ENCODE peak calls at places on chromosomes 2 and 18, in nine cellular contexts. A, Q, S, M, X, D, E, B and K are unnamed samples.

GRCh38 chr2:144356402-144356801 is 163.5 kb downstream of the ZEB2 start:
- DNase-seq in M (no peak), D (no peak), B (no peak), X (no peak), E (no peak), Q (no peak), A (no peak), S (no peak), K (no peak)

GRCh38 chr2:231016576-231017249 is 20.6 kb upstream of the C2orf72 start:
- DNase-seq in D (no peak), B (no peak), A (no peak), E (no peak), X (no peak), S (no peak), Q (no peak), M (no peak), K (peak; percentile 21)

GRCh38 chr2:221458588-221458987 is 113.5 kb downstream of the EPHA4 start:
- DNase-seq in X (no peak), E (no peak), M (no peak), S (no peak), A (no peak), D (no peak), B (no peak), Q (no peak), K (no peak)

GRCh38 chr2:121147766-121148165 is 137.2 kb downstream of the TFCP2L1 start:
- DNase-seq in A (no peak), D (no peak), B (no peak), X (no peak), Q (no peak), E (no peak), M (no peak), S (no peak), K (no peak)

GRCh38 chr2:121185571-121186074 is 99.4 kb downstream of the TFCP2L1 start:
- DNase-seq in Q (no peak), S (peak; percentile 8), M (no peak), A (no peak), D (no peak), X (no peak), E (no peak), B (no peak), K (no peak)

GRCh38 chr18:8701546-8702118 is 3.7 kb upstream of the MTCL1 start:
- DNase-seq in S (no peak), D (no peak), E (peak; percentile 59), Q (peak; percentile 34), M (no peak), X (no peak), A (peak; percentile 72), B (no peak), K (no peak)

GRCh38 chr2:221443631-221444030 is 128.5 kb downstream of the EPHA4 start:
- DNase-seq in B (no peak), X (no peak), S (no peak), Q (no peak), D (no peak), E (no peak), M (no peak), A (no peak), K (no peak)

GRCh38 chr2:169360984-169361705 is 1.2 kb downstream of the LRP2 start:
- DNase-seq in X (no peak), S (no peak), A (no peak), Q (peak; percentile 34), M (no peak), E (no peak), B (no peak), D (peak; percentile 67), K (no peak)

GRCh38 chr2:38499921-38500634 is 102.7 kb downstream of the HNRNPLL start:
- DNase-seq in B (no peak), A (no peak), S (no peak), D (peak; percentile 86), E (no peak), M (no peak), X (no peak), Q (no peak), K (no peak)

GRCh38 chr2:69634197-69634821 is 9.2 kb downstream of the AAK1 start:
- DNase-seq in E (no peak), S (no peak), D (no peak), X (no peak), M (no peak), A (no peak), B (no peak), Q (no peak), K (peak; percentile 89)

GRCh38 chr2:176080540-176081355 is 3.0 kb downstream of the EVX2 start:
- DNase-seq in Q (peak; percentile 43), D (peak; percentile 51), E (no peak), A (peak; percentile 47), S (no peak), X (no peak), M (no peak), B (no peak), K (no peak)

GRCh38 chr2:205929445-205930027 is 156.4 kb downstream of the INO80D start:
- DNase-seq in B (no peak), A (no peak), S (no peak), X (no peak), Q (no peak), D (no peak), M (no peak), E (peak; percentile 74), K (no peak)

GRCh38 chr2:42653908-42654445 is 85.5 kb downstream of the MTA3 start:
- DNase-seq in X (no peak), S (no peak), A (no peak), Q (no peak), E (no peak), M (no peak), B (no peak), D (peak; percentile 62), K (no peak)

GRCh38 chr2:72141881-72142742 is 5.5 kb downstream of the CYP26B1 start:
- DNase-seq in X (no peak), A (no peak), E (no peak), B (no peak), M (no peak), S (no peak), Q (peak; percentile 27), D (no peak), K (no peak)

GRCh38 chr18:68918216-68918615 is 120.3 kb downstream of the CCDC102B start:
- DNase-seq in Q (no peak), B (no peak), S (no peak), M (no peak), X (no peak), D (no peak), E (no peak), A (no peak), K (no peak)

GRCh38 chr18:24014062-24014985 is at the start of gene TTC39C:
- DNase-seq in S (peak; percentile 13), M (peak; percentile 69), Q (peak; percentile 91), A (peak; percentile 48), B (no peak), X (no peak), D (peak; percentile 74), E (no peak), K (peak; percentile 84)

GRCh38 chr2:80302465-80303005 is 2.0 kb downstream of the LRRTM1 start:
- DNase-seq in M (no peak), Q (peak; percentile 42), A (no peak), D (peak; percentile 52), B (no peak), S (no peak), X (no peak), E (no peak), K (no peak)
- H3K4me3 ChIP-seq in M (no peak overlapping the region), Q (no peak overlapping the region), A (no peak overlapping the region), D (peak overlapping the region; percentile 70), B (no peak overlapping the region), S (no peak overlapping the region), X (no peak overlapping the region), E (no peak overlapping the region), K (no peak overlapping the region)

GRCh38 chr2:128685841-128686497 is 367.3 kb upstream of the HS6ST1 start:
- DNase-seq in Q (no peak), M (no peak), B (no peak), X (no peak), D (no peak), A (no peak), S (no peak), E (no peak), K (no peak)

GRCh38 chr2:128682266-128682665 is 363.6 kb upstream of the HS6ST1 start:
- DNase-seq in B (no peak), E (no peak), M (no peak), X (no peak), S (no peak), Q (no peak), A (no peak), D (no peak), K (no peak)

GRCh38 chr2:128686881-128687550 is 368.3 kb upstream of the HS6ST1 start:
- DNase-seq in E (no peak), D (no peak), A (no peak), S (no peak), Q (no peak), M (no peak), X (no peak), B (no peak), K (no peak)

GRCh38 chr2:128686498-128686861 is 367.8 kb upstream of the HS6ST1 start:
- DNase-seq in S (no peak), B (no peak), E (no peak), Q (no peak), M (no peak), D (no peak), A (no peak), X (no peak), K (no peak)

GRCh38 chr2:128684523-128684922 is 365.9 kb upstream of the HS6ST1 start:
- DNase-seq in S (no peak), Q (no peak), M (no peak), X (no peak), A (no peak), B (no peak), D (no peak), E (no peak), K (no peak)
- TF ChIP-seq REST in S (no peak), Q (no peak), M (no peak), X (no peak), A (no peak), B (no peak), D (no peak), E (no peak), K (no peak)

GRCh38 chr18:78868330-78869316 is 111.0 kb upstream of the SALL3 start:
- DNase-seq in E (no peak), D (no peak), A (no peak), S (no peak), X (no peak), M (no peak), B (no peak), Q (no peak), K (no peak)
- H3K4me3 ChIP-seq in E (no peak overlapping the region), D (no peak overlapping the region), A (no peak overlapping the region), S (no peak overlapping the region), X (no peak overlapping the region), M (no peak overlapping the region), B (no peak overlapping the region), Q (no peak overlapping the region), K (no peak overlapping the region)

DNA sequence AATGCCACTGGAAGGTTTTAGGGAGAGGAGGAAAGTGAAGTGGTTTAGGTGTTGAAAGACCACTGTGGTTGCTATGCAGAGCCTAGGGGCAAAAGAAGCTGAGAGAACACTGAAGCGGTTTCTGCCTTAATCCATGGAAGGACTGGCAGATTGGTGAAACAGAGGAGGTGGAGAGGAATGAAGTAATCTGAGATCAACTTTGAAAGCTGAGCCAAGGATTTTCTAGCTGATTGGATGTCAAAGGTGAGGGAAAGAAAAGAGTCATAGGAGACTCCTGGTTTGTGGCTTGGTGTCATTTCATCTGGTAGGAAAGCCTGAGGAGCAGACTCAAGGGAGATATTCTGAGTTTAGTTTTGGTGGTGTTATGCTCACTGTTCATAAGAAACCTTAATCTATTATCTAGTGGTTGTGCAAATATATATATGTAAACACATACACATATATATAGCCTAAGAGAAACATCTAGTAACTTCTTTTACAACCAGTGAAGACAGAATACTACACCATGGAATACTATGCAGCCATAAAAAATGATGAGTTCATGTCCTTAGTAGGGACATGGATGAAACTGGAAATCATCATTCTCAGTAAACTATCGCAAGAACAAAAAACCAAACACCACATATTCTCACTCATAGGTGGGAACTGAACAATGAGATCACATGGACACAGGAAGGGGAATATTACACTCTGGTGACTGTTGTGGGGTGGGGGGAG is 134.1 kb upstream of the CREB1 start:
- DNase-seq in X (no peak), M (no peak), S (peak; percentile 27), A (peak; percentile 13), Q (no peak), D (no peak), B (no peak), E (no peak), K (no peak)
- TF ChIP-seq REST in X (no peak), M (no peak), S (no peak), A (no peak), Q (no peak), D (no peak), B (no peak), E (no peak), K (no peak)